ENCODE peak calls at places on chromosome 22, in eight cellular contexts. Q is neural progenitor cell, B is PC-3, I is GM23248, T is SK-N-SH, L is MM.1S, M is OCI-LY7, C is HCT116. Z is an unnamed sample. For H3K9me3, the result is how much of the 10 kb centered on the place peaks cover.

GRCh38 chr22:26781062-26781461 is 123.7 kb downstream of the MIAT start:
- DNase-seq in Q (no peak), B (no peak), I (no peak), T (no peak), L (no peak), M (no peak), C (no peak), Z (no peak)

GRCh38 chr22:17917490-17917983 is 106.8 kb downstream of the MICAL3 start:
- DNase-seq in Q (no peak), B (peak), I (no peak), T (no peak), L (no peak), M (peak), C (no peak), Z (peak)

GRCh38 chr22:20805972-20806471 is 32.1 kb downstream of the SERPIND1 start:
- DNase-seq in Q (no peak), B (peak), I (peak), T (no peak), L (no peak), M (no peak), C (no peak), Z (no peak)

GRCh38 chr22:27670701-27671412 is 130.7 kb downstream of the MN1 start:
- DNase-seq in Q (peak), B (peak), I (peak), T (no peak), L (no peak), M (no peak), C (peak), Z (peak)

GRCh38 chr22:46547179-46547882 is 9.9 kb upstream of the CELSR1 start:
- DNase-seq in Q (peak), B (no peak), I (peak), T (no peak), L (no peak), M (no peak), C (no peak), Z (peak)

GRCh38 chr22:45336971-45337431 is 27.3 kb downstream of the FAM118A start:
- DNase-seq in Q (no peak), B (no peak), I (peak), T (no peak), L (no peak), M (no peak), C (no peak), Z (peak)

GRCh38 chr22:41448189-41448808 is 1.7 kb upstream of the TOB2 start:
- DNase-seq in Q (peak), B (peak), I (peak), T (peak), L (peak), M (peak), C (peak), Z (peak)

GRCh38 chr22:40525250-40525884 is 111.2 kb downstream of the MRTFA start:
- DNase-seq in Q (peak), B (peak), I (peak), T (no peak), L (peak), M (peak), C (no peak), Z (peak)

GRCh38 chr22:43475549-43476076 is 63.8 kb downstream of the MPPED1 start:
- DNase-seq in Q (no peak), B (no peak), I (no peak), T (no peak), L (no peak), M (no peak), C (no peak), Z (no peak)

GRCh38 chr22:46425011-46425410 is 89.5 kb downstream of the TRMU start:
- DNase-seq in Q (no peak), B (peak), I (peak), T (no peak), L (no peak), M (no peak), C (no peak), Z (no peak)

GRCh38 chr22:37684803-37685615 is 1.1 kb upstream of the NOL12 start:
- DNase-seq in Q (no peak), B (no peak), I (no peak), T (no peak), L (peak), M (peak), C (no peak), Z (no peak)

DNA sequence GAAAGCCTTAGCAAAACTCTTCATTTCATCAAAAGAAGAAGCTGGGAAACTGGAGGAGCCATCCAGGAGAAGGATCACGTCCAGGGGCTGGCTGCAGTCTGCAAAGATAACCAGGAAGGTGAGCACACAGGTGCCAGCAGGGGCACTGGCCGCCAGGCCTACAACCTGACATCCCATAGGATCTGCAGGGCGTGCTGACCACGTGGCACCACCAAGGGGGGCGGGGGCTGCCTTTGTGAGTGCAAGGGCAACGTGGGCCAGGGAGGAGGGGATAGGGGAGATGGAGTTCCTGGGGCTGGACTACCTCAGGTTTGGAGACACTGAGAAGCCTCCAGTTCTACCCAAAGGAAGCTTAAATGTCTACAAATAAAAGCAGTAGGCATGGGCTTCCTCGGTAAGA is 102.7 kb upstream of the CCT8L2 start:
- DNase-seq in Q (no peak), B (no peak), I (no peak), T (no peak), L (no peak), M (no peak), C (no peak), Z (no peak)
- H3K9me3 ChIP-seq in Q (under half), B (under half), I (under half), T (under half), L (under half), M (under half), C (under half), Z (under half)

GRCh38 chr22:36324414-36324813 is 63.4 kb downstream of the MYH9 start:
- DNase-seq in Q (no peak), B (no peak), I (peak), T (no peak), L (no peak), M (no peak), C (no peak), Z (no peak)

GRCh38 chr22:36323182-36323854 is 64.4 kb downstream of the MYH9 start:
- DNase-seq in Q (no peak), B (no peak), I (peak), T (no peak), L (no peak), M (no peak), C (no peak), Z (no peak)

GRCh38 chr22:36322602-36322915 is 65.2 kb downstream of the MYH9 start:
- DNase-seq in Q (no peak), B (no peak), I (no peak), T (no peak), L (no peak), M (no peak), C (no peak), Z (no peak)

GRCh38 chr22:36325163-36326031 is 62.4 kb downstream of the MYH9 start:
- DNase-seq in Q (no peak), B (no peak), I (peak), T (no peak), L (no peak), M (no peak), C (no peak), Z (peak)

DNA sequence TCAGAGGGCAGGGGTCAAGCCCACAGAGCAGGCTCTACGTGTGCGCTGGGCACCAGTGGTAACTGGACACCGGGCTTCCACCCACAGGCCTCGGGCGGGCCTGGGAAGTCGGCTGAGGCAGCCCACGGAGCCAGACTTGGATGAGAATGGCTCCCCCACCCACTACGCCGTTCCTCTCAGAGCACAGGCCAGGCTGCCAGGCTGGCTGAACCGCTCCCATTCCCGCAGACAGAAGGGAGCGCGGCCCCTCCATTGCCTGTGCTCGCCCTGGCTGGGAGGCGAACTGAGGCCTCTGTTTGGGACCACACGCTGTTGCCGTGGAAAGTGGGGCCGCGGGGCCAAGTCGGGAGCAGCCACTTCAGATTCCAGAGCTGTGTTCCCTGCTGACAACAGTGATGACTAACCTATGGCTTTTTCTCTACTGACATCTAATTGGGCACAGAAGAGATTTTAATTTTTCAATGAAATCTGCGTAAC is 63.9 kb downstream of the MYH9 start:
- DNase-seq in Q (no peak), B (no peak), I (peak), T (no peak), L (no peak), M (no peak), C (no peak), Z (no peak)
- H3K4me2 ChIP-seq in Q (no peak), B (no peak), I (peak), T (no peak), L (no peak), M (no peak), C (no peak), Z (no peak)

GRCh38 chr22:48490513-48491411 is 1336.9 kb downstream of the BRD1 start:
- DNase-seq in Q (peak), B (no peak), I (peak), T (no peak), L (peak), M (no peak), C (no peak), Z (peak)
- TF ChIP-seq EZH2phosphoT487 in Q (peak), B (no peak), I (no peak), T (no peak), L (no peak), M (no peak), C (no peak), Z (no peak)

DNA sequence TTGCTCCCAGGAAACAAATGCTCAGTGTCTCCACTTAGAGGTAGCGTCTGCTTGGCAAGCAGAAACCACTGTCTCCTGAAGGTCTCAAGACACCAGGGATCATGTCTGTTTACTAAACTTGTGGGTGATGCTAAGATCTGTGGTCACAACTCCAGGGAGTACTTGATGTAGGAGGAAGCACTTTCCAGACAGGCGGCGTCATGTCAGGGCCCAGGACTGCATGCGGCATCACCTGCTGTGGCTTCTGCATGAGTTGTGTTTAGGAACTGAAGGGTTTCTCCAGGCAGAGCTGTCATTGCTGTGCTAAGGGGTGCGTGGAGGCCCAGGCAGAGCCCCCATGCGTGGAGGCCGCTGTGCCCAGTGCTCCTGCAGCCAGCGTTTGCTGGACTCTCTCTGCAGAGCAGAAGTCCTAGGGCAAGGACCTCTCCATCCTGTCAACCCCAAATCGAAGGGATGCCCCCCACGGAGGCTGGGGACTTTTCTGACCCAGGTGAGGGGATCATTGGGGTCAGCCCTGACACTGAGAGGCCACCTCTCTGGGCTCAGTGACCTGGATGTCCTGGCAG is 8.1 kb upstream of the PANX2 start:
- DNase-seq in Q (no peak), B (no peak), I (no peak), T (no peak), L (no peak), M (no peak), C (no peak), Z (no peak)
- H3K9me3 ChIP-seq in Q (under half), B (under half), I (under half), T (under half), L (under half), M (under half), C (under half), Z (under half)

GRCh38 chr22:24153353-24153752 is 27.9 kb upstream of the SUSD2 start:
- DNase-seq in Q (no peak), B (no peak), I (peak), T (no peak), L (no peak), M (peak), C (no peak), Z (peak)
- H3K4me2 ChIP-seq in Q (no peak), B (no peak), I (no peak), T (no peak), L (no peak), M (peak), C (no peak), Z (no peak)

DNA sequence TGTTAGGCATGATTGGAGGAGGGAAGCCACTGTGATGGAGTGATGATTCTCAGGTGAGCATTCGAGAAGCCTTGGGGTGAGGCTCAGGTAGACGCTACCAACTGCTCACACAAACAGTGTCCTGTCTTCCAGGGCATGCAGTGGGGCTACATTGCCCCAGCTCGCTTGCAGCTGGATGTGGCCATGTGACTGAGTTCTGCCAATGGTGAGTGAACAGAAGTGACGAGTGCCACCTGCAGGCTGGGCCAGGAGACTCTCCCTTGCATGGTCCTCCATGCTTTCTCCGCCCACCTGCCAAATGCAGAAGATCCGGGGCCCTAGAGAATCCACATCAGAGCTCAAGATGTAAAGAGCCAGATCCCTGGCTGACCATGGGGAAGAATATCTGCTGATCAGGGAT is 195.9 kb downstream of the BCR start:
- DNase-seq in Q (no peak), B (peak), I (peak), T (no peak), L (peak), M (peak), C (peak), Z (peak)
- TF ChIP-seq EZH2phosphoT487 in Q (no peak), B (no peak), I (no peak), T (no peak), L (no peak), M (no peak), C (no peak), Z (no peak)

DNA sequence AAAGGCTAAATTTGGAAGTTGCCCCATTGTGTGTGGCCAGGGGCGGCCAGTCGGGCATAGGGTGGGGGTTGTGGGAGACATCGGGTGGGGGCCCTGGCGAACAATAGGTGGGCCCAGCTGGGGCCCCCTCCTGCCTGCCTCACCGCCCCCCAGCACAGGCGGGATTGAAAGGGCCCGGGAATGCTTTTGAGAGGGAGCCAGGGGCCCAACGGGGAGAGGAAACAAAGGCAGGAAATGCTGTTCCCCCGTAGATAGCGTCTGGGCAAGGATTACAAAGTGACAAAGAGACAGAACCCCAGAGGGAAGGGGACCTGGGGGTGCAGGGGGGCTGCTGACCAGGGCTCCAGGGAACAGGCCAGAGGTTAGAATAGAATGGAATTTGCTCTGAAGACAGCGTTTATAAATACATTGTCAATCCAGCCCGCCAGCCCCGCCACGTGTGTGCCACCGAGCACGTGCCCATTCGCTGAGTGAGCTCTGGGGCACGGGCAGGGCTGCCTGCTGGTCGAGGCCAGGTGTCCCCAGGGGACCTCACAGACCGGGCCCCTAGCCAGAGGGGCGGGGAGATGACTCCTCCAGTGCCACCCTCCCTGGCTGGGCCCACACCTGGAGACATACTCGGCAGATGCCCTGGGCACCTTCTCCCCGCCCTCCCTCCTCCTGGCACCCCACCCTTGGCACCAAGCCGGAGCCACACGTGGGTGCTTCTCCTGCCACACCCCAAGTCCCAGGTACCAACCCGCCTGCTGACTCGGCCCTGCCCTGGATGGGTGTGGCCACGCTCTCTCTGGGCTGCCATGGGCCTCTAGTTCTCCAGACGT is 9.7 kb downstream of the PDGFB start:
- DNase-seq in Q (peak), B (no peak), I (no peak), T (no peak), L (no peak), M (no peak), C (no peak), Z (no peak)
- H3K9me3 ChIP-seq in Q (under half), B (under half), I (under half), T (under half), L (under half), M (under half), C (under half), Z (under half)

DNA sequence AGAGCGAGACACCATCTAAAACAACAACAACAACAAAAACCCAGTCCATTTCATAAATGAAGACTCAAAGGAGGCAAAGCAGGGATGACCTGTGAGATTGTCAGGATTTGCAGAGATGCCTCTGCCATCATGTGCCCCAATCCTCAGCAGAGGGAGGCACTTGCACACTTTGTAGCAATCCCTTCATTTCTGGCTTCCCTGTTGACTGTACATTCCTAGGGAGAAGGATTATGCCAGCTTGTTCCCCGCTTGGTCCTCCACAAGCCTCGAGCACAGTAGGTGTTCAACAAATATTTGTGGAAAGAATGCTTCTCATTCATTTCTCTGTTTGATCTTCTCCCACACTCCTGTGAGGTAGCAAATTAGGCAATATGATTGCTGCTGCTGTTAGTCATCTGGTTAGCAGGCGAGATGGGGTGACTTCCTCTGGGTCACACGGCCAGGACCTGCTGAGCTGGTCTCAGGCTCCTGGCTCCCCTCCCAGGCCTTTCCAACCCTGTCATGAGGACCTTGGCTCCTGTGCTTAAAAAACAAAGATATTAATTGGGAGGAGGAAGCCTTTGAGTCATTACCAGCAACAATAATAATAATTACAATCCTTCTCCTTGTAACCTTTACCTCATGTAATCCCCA is 34.1 kb downstream of the LIF start:
- DNase-seq in Q (no peak), B (peak), I (peak), T (peak), L (no peak), M (no peak), C (peak), Z (peak)
- H3K4me2 ChIP-seq in Q (no peak), B (peak), I (peak), T (no peak), L (no peak), M (no peak), C (peak), Z (no peak)